ENCODE peak calls at places on chromosomes 16 and 17, in four cellular contexts. X is transverse colon, G is GM10248, B is gastrocnemius medialis. A is an unnamed sample.

GRCh38 chr16:70778901-70779309 is 22.1 kb downstream of the VAC14 start:
- DNase-seq in X (peak; percentile 38), G (no peak), B (peak; percentile 32), A (no peak)

GRCh38 chr16:26645629-26646028 is 421.1 kb upstream of the C16orf82 start:
- DNase-seq in X (no peak), G (no peak), B (no peak), A (no peak)

GRCh38 chr16:80670170-80670865 is 129.5 kb downstream of the DYNLRB2 start:
- DNase-seq in X (no peak), G (no peak), B (no peak), A (no peak)

GRCh38 chr16:57591086-57591869 is 37.2 kb upstream of the ADGRG1 start:
- DNase-seq in X (peak; percentile 76), G (peak; percentile 79), B (no peak), A (no peak)

GRCh38 chr17:47891545-47892088 is 4.4 kb upstream of the SP2 start:
- DNase-seq in X (no peak), G (no peak), B (no peak), A (no peak)

GRCh38 chr16:55056585-55057520 is 126.2 kb downstream of the IRX5 start:
- DNase-seq in X (no peak), G (no peak), B (no peak), A (no peak)

GRCh38 chr16:71426069-71426879 is 15.6 kb downstream of the TLE7 start:
- DNase-seq in X (peak; percentile 23), G (peak; percentile 46), B (no peak), A (peak; percentile 66)

GRCh38 chr17:59372138-59372751 is 40.8 kb downstream of the YPEL2 start:
- DNase-seq in X (peak; percentile 68), G (peak; percentile 50), B (peak; percentile 60), A (no peak)

GRCh38 chr17:4854181-4854681 is 21.1 kb downstream of the MINK1 start:
- DNase-seq in X (no peak), G (no peak), B (no peak), A (no peak)

GRCh38 chr16:22126037-22126558 is 33.8 kb downstream of the VWA3A start:
- DNase-seq in X (no peak), G (no peak), B (no peak), A (no peak)

GRCh38 chr17:17776889-17777288 is 59.9 kb downstream of the SREBF1 start:
- DNase-seq in X (no peak), G (no peak), B (no peak), A (no peak)

GRCh38 chr16:48613061-48613957 is 3.3 kb upstream of the N4BP1 start:
- DNase-seq in X (peak; percentile 43), G (peak; percentile 55), B (no peak), A (no peak)

GRCh38 chr17:16474012-16474725 is 17.8 kb downstream of the LRRC75A start:
- DNase-seq in X (no peak), G (no peak), B (no peak), A (no peak)

GRCh38 chr16:24054649-24055560 is 201.2 kb upstream of the CACNG3 start:
- DNase-seq in X (no peak), G (no peak), B (no peak), A (no peak)

GRCh38 chr16:85082553-85083050 is 29.7 kb downstream of the CIBAR2 start:
- DNase-seq in X (peak; percentile 56), G (peak; percentile 52), B (peak; percentile 38), A (no peak)

GRCh38 chr16:49851468-49851787 is 4.5 kb downstream of the ZNF423 start:
- DNase-seq in X (peak; percentile 58), G (no peak), B (no peak), A (no peak)

GRCh38 chr16:51542856-51543510 is 391.9 kb upstream of the SALL1 start:
- DNase-seq in X (no peak), G (no peak), B (no peak), A (no peak)

GRCh38 chr17:48294193-48294909 is 135.7 kb downstream of the SKAP1 start:
- DNase-seq in X (no peak), G (no peak), B (no peak), A (no peak)

GRCh38 chr17:2697611-2698162 is 13.9 kb downstream of the CLUH start:
- DNase-seq in X (peak; percentile 7), G (no peak), B (no peak), A (no peak)

GRCh38 chr17:41404024-41404651 is 6.7 kb upstream of the KRT31 start:
- DNase-seq in X (no peak), G (no peak), B (no peak), A (peak; percentile 88)

GRCh38 chr17:3963214-3964201 is 729 bp downstream of the ATP2A3 start:
- DNase-seq in X (peak; percentile 73), G (peak; percentile 67), B (no peak), A (no peak)

GRCh38 chr17:61299517-61300513 is 99.8 kb upstream of the TBX2 start:
- DNase-seq in X (no peak), G (no peak), B (no peak), A (no peak)

GRCh38 chr17:30336369-30337171 is 2.7 kb upstream of the TMIGD1 start:
- DNase-seq in X (peak; percentile 74), G (peak; percentile 33), B (no peak), A (no peak)

GRCh38 chr16:17056666-17057065 is 414.1 kb downstream of the XYLT1 start:
- DNase-seq in X (no peak), G (no peak), B (no peak), A (no peak)

GRCh38 chr16:77131398-77131797 is 59.6 kb upstream of the MON1B start:
- DNase-seq in X (no peak), G (no peak), B (no peak), A (no peak)

GRCh38 chr17:81479672-81480071 is 32.9 kb downstream of the ACTG1 start:
- DNase-seq in X (no peak), G (no peak), B (no peak), A (no peak)

GRCh38 chr17:81481011-81481799 is 31.4 kb downstream of the ACTG1 start:
- DNase-seq in X (peak; percentile 57), G (no peak), B (peak; percentile 59), A (no peak)

GRCh38 chr17:81479175-81479574 is 33.4 kb downstream of the ACTG1 start:
- DNase-seq in X (no peak), G (no peak), B (no peak), A (no peak)

GRCh38 chr17:81481815-81482505 is 30.6 kb downstream of the ACTG1 start:
- DNase-seq in X (no peak), G (no peak), B (no peak), A (no peak)

DNA sequence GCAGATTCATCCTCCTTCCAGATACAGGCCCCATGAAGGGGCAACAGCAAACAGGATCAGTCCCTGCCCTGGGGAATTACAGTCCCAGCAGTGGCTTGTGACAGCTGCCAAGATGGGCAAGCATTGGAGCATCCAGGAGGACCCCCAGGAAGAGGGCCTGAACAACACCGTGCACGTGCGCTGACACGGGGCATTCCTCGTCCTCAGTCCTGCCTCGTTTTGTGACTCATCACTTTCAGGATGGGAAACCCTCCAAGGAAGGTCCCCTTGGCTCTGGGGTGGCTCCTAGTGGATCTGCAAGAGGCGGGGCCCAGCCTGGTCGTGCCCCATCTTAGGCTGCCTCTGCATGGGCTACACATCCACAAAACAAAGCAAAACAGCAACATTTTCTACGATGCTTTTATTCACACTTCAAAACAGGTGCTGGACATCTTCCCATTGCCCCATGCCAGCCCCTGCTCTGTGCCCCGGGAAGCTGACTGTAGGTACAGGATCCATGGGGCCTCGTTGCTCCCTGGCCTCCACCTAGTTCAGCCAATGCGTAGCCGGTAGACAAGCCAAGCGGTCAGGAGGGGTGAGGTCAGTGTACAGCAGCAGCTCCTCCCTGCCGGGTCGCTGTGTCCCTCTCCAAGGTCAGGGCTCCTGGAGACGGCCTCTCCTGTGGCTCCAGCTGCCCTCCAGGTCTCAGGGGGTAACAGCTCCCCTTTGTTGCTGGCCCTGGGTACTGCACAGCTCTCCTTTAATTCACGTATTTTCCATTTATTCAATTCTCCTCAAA is 32.3 kb downstream of the ACTG1 start:
- DNase-seq in X (no peak), G (no peak), B (peak; percentile 46), A (no peak)
- TF ChIP-seq CTCF in X (no peak), G (no peak), B (no peak), A (no peak)

DNA sequence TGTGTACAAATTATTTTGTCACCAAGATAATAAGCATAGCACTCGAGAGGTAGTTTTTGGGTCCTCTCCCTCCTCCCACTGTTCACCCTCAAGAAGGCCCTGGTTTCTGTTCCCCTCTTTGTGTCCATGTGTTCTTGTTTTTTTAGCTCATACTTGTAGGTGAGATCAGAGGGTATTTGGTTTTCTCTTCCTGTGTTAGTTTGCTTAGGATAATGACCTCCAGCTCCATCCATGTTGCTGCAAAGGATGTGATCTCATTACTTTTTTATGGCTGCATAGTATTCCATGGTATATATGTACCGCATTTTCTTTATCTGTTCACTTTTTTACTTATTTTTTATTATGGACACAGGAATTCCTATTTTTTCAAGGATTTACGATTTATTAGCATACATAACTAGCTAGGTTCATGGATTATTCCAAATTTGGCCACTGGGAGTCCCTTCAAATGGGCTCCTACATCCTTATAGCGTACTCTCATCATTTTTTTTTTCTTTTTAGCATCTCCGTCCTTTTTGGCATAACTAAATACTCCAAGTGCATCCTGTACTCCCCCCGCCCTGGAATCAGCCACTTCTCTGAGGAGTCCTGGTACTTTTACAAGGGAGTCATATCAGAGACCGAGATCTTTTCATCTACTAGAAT is 7.3 kb downstream of the TADA2A start:
- DNase-seq in X (no peak), G (no peak), B (no peak), A (no peak)
- TF ChIP-seq CTCF in X (no peak), G (no peak), B (no peak), A (peak; percentile 39)

DNA sequence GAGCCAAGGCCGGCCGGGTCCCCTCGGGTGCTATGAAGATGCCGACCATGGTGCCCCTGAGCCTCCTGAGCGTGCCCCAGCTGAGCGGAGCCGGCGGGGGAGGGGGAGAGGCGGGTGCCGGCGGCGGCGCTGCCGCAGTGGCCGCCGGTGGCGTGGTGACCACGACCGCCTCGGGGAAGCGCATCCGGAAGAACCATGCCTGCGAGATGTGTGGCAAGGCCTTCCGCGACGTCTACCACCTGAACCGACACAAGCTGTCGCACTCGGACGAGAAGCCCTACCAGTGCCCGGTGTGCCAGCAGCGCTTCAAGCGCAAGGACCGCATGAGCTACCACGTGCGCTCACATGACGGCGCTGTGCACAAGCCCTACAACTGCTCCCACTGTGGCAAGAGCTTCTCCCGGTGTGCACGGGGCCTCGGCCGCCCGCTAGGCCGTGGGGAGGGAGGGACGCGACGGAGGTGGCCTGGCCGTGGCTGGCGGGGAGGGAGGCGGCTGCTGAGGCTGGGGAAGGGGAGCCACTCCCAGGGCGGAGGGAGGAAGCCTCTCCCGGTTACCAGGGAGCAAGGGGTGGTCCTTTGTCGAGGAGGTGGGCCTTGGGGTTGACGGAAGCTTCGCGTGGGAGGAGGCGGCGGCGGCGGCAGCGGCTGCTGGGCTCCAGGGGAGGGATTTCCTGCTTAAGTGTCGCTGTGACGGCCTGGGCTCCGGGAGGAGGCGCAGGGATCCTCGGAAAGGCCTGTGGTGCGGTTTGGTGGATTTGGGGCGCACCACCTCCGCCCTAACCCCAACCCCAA is 1.3 kb downstream of the MAZ start:
- DNase-seq in X (peak; percentile 93), G (peak; percentile 77), B (peak; percentile 89), A (peak; percentile 84)
- TF ChIP-seq CTCF in X (peak; percentile 37), G (peak; percentile 47), B (peak; percentile 60), A (peak; percentile 35)

DNA sequence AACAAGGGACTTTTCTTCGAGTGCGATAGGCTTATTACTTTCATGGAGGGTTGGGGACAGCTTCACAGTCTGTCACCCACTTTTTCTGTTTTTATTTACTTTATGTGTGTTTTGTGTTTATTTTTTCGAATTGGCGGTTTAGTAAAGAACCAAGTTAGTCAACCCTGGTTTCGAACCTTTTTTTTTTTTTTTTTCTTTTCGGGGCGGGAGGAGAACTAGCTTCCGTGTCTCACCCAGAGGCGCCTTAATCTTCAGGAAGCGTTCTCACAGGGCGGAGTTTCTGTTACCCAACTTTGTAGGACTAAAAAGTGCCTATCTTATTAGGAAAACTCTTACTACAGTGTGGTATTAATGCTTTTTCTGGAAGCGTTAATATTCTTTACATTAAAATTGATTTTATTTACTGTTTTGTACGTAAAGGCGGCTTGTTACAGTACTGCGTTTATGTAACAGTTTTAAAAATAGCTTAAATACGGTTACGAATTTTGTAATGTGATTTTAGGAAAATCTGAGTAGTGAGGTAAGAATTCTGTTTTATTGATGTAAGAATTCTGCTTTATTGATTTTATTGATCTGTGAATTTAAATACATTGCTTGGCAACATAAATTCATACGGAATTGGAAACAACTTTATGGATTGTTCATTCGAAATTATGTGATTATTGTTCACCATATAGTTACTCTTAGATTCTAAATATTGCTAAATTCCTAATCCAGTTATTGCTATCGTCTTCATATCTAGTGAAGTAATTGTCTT is 883 bp downstream of the ZNF207 start:
- DNase-seq in X (peak; percentile 33), G (peak; percentile 40), B (no peak), A (no peak)
- TF ChIP-seq CTCF in X (no peak), G (no peak), B (no peak), A (no peak)